ENCODE peak calls at places on chromosomes 11 and 22, in four cellular contexts. U is WTC11, E is GM12878, H is HepG2. B is an unnamed sample.

GRCh38 chr22:20105456-20106204 is 10.3 kb upstream of the RANBP1 start:
- DNase-seq in U (no peak), E (no peak), H (no peak), B (no peak)

GRCh38 chr11:111460752-111461305 is 51.4 kb downstream of the BTG4 start:
- DNase-seq in U (no peak), E (no peak), H (no peak), B (no peak)

GRCh38 chr11:6505577-6506240 is 8.6 kb downstream of the DNHD1 start:
- DNase-seq in U (no peak), E (no peak), H (peak; percentile 25), B (peak; percentile 32)

GRCh38 chr11:118956847-118957469 is 860 bp downstream of the UPK2 start:
- DNase-seq in U (no peak), E (no peak), H (no peak), B (no peak)

GRCh38 chr22:29871684-29872083 is 11.3 kb upstream of the MTMR3 start:
- DNase-seq in U (no peak), E (no peak), H (peak; percentile 23), B (peak; percentile 14)

GRCh38 chr11:76673164-76674142 is 2.9 kb upstream of the LRRC32 start:
- DNase-seq in U (no peak), E (no peak), H (no peak), B (no peak)

GRCh38 chr11:31711137-31711536 is 100.0 kb downstream of the PAX6 start:
- DNase-seq in U (no peak), E (no peak), H (no peak), B (no peak)

GRCh38 chr11:69008774-69009440 is 4.1 kb downstream of the MRGPRF start:
- DNase-seq in U (no peak), E (no peak), H (peak; percentile 36), B (peak; percentile 76)

GRCh38 chr22:48781868-48782267 is 1045.8 kb downstream of the BRD1 start:
- DNase-seq in U (no peak), E (no peak), H (no peak), B (no peak)

GRCh38 chr11:112962854-112963367 is 1.7 kb downstream of the NCAM1 start:
- DNase-seq in U (peak; percentile 52), E (no peak), H (no peak), B (no peak)

GRCh38 chr11:31855466-31855865 is 44.3 kb upstream of the PAX6 start:
- DNase-seq in U (no peak), E (no peak), H (no peak), B (no peak)

GRCh38 chr22:17589810-17590375 is 26.6 kb downstream of the SLC25A18 start:
- DNase-seq in U (no peak), E (no peak), H (no peak), B (no peak)

GRCh38 chr11:122617297-122617696 is 38.2 kb upstream of the UBASH3B start:
- DNase-seq in U (no peak), E (no peak), H (no peak), B (no peak)

GRCh38 chr11:8610532-8611116 is 16.6 kb upstream of the STK33 start:
- DNase-seq in U (no peak), E (no peak), H (no peak), B (no peak)

GRCh38 chr11:134418119-134418840 is 6.2 kb upstream of the B3GAT1 start:
- DNase-seq in U (peak; percentile 13), E (no peak), H (no peak), B (no peak)

GRCh38 chr11:15783619-15784018 is 572.7 kb downstream of the SOX6 start:
- DNase-seq in U (no peak), E (no peak), H (no peak), B (no peak)

GRCh38 chr22:30890689-30891442 is 77.7 kb downstream of the MORC2 start:
- DNase-seq in U (peak; percentile 76), E (no peak), H (no peak), B (peak; percentile 47)

GRCh38 chr11:38323961-38324761 is 1726.1 kb upstream of the RAG2 start:
- DNase-seq in U (no peak), E (no peak), H (no peak), B (no peak)

GRCh38 chr11:12091957-12092558 is 18.3 kb upstream of the MICAL2 start:
- DNase-seq in U (no peak), E (no peak), H (peak; percentile 44), B (no peak)

GRCh38 chr11:117384045-117384444 is 56.4 kb downstream of the CEP164 start:
- DNase-seq in U (no peak), E (no peak), H (peak; percentile 13), B (no peak)

GRCh38 chr11:45156201-45156600 is 9.8 kb downstream of the PRDM11 start:
- DNase-seq in U (no peak), E (no peak), H (no peak), B (no peak)

GRCh38 chr11:115066111-115066660 is 387.9 kb downstream of the NXPE2 start:
- DNase-seq in U (no peak), E (no peak), H (no peak), B (no peak)

GRCh38 chr11:134761926-134762247 is 349.8 kb upstream of the B3GAT1 start:
- DNase-seq in U (no peak), E (no peak), H (no peak), B (no peak)

GRCh38 chr22:17698948-17699347 is 60.4 kb downstream of the BCL2L13 start:
- DNase-seq in U (no peak), E (no peak), H (no peak), B (no peak)

GRCh38 chr22:40491990-40492631 is 121.7 kb downstream of the SGSM3 start:
- DNase-seq in U (no peak), E (peak; percentile 95), H (no peak), B (no peak)

GRCh38 chr11:82845336-82846036 is 54.7 kb downstream of the PRCP start:
- DNase-seq in U (no peak), E (no peak), H (no peak), B (no peak)

GRCh38 chr11:46383974-46384701 is 2.7 kb downstream of the MDK start:
- DNase-seq in U (no peak), E (no peak), H (no peak), B (peak; percentile 56)

GRCh38 chr11:46386674-46387073 is 4.9 kb downstream of the CHRM4 start:
- DNase-seq in U (no peak), E (no peak), H (no peak), B (no peak)

GRCh38 chr11:46386005-46386331 is 4.5 kb downstream of the MDK start:
- DNase-seq in U (no peak), E (no peak), H (no peak), B (no peak)

GRCh38 chr11:46383404-46383758 is 1.9 kb downstream of the MDK start:
- DNase-seq in U (no peak), E (no peak), H (no peak), B (no peak)

DNA sequence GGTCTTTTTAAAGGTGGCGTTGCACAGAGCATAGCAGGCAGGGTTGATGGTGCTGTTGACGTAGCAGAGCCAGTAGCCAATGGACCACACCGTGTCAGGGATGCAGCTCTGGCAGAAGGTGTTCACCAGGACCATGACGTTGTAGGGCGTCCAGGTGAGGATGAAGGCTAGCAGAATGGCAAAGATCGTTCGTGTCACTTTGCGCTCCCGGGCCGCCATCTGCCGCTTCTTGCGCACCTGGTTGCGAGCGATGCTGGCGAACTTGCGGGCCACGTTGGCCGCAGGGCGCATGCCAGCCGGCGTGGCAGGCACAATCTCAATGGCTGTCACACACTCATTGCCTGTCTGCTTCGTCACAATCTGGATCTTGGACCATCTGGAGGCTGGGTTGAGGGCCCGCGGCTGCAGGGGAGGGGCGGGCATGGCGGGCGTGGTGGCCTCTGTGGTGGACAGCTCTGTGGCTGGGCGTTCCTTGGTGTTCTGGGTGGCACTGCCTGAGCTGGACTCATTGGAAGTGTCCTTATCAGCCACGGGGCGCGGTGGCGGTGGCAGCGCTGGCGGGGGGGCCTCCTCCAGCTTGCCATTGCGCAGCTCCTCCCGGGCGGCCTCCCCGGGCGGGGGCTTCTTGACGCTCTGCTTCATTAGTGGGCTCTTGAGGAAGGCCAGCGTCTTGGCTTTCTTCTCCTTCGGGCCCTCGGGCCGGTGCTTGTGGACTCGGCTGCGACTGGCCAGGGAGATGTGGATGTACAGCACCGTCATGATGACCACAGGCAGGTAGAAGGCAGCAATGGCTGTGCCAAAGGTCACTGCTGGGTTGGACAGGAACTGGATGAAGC is 3.9 kb downstream of the MDK start:
- DNase-seq in U (no peak), E (no peak), H (no peak), B (no peak)
- TF ChIP-seq ETV6 in U (no peak), E (no peak), H (no peak), B (no peak)

GRCh38 chr11:103529217-103529684 is 420.0 kb downstream of the DYNC2H1 start:
- DNase-seq in U (no peak), E (no peak), H (no peak), B (no peak)

GRCh38 chr11:103528046-103528445 is 418.8 kb downstream of the DYNC2H1 start:
- DNase-seq in U (no peak), E (no peak), H (no peak), B (no peak)

GRCh38 chr11:103530257-103530656 is 421.0 kb downstream of the DYNC2H1 start:
- DNase-seq in U (no peak), E (no peak), H (no peak), B (no peak)

GRCh38 chr11:103525069-103525468 is 415.8 kb downstream of the DYNC2H1 start:
- DNase-seq in U (no peak), E (no peak), H (no peak), B (no peak)

DNA sequence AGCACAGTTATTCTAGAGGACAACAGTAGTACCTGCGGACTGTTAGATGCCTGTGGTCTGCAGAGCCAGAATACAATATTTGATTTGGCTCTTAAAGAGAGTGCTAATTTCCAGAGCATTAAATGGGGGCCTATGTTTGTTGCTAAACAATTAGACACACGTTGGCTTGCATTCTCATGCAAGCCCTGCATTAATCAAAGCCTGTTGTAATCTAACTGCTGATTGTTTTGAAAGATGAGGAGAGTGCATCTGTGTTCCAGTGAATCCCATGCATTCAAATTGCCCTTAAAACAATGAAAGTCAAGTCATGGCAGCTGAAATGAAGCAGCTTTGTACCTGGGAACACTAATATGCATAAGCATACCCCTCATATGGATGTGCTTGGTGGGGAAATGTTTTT is 419.4 kb downstream of the DYNC2H1 start:
- DNase-seq in U (no peak), E (no peak), H (no peak), B (no peak)
- TF ChIP-seq ETV6 in U (no peak), E (no peak), H (no peak), B (no peak)

GRCh38 chr11:29957406-29957805 is 59.4 kb downstream of the KCNA4 start:
- DNase-seq in U (no peak), E (no peak), H (no peak), B (no peak)
- TF ChIP-seq ETV6 in U (no peak), E (no peak), H (no peak), B (no peak)

GRCh38 chr11:120589376-120589775 is 77.8 kb downstream of the GRIK4 start:
- DNase-seq in U (peak; percentile 10), E (no peak), H (no peak), B (no peak)

GRCh38 chr11:120590472-120590871 is 78.9 kb downstream of the GRIK4 start:
- DNase-seq in U (peak; percentile 3), E (no peak), H (no peak), B (no peak)

GRCh38 chr11:120586072-120586471 is 74.5 kb downstream of the GRIK4 start:
- DNase-seq in U (peak; percentile 0), E (no peak), H (no peak), B (no peak)

GRCh38 chr11:120581317-120581716 is 69.8 kb downstream of the GRIK4 start:
- DNase-seq in U (no peak), E (no peak), H (no peak), B (no peak)

GRCh38 chr11:120587299-120587698 is 75.8 kb downstream of the GRIK4 start:
- DNase-seq in U (no peak), E (no peak), H (no peak), B (no peak)
- TF ChIP-seq ETV6 in U (no peak), E (no peak), H (no peak), B (no peak)

GRCh38 chr11:78187366-78188011 is 937 bp downstream of the KCTD21 start:
- DNase-seq in U (no peak), E (no peak), H (no peak), B (no peak)
- TF ChIP-seq ETV6 in U (no peak), E (no peak), H (no peak), B (no peak)